ENCODE peak calls at places on chromosome 1, in six cellular contexts. B, X, L, V, C and D are unnamed samples.
A peak's percentile ranks its signal among the peaks of the same experiment; 100 is the strongest.

GRCh38 chr1:209743145-209743482 is 12.7 kb upstream of the TRAF3IP3 start:
- DNase-seq in C (no peak), L (no peak), B (no peak), X (peak; percentile 68), V (no peak), D (peak; percentile 49)

GRCh38 chr1:220708929-220709801 is 19.0 kb downstream of the C1orf115 start:
- DNase-seq in B (no peak), X (no peak), V (no peak), C (no peak), L (no peak), D (no peak)

GRCh38 chr1:72846891-72847290 is 564.6 kb upstream of the NEGR1 start:
- DNase-seq in L (no peak), V (no peak), X (no peak), B (no peak), C (no peak), D (no peak)

GRCh38 chr1:12594966-12595838 is 22.8 kb downstream of the DHRS3 start:
- DNase-seq in C (no peak), X (peak; percentile 86), B (no peak), L (peak; percentile 68), V (peak; percentile 89), D (peak; percentile 63)

GRCh38 chr1:207711285-207711684 is 40.6 kb upstream of the CD46 start:
- DNase-seq in C (no peak), B (peak; percentile 59), L (no peak), X (no peak), V (peak; percentile 77), D (no peak)

GRCh38 chr1:53449026-53449425 is 10.2 kb upstream of the DMRTB1 start:
- DNase-seq in X (no peak), V (no peak), C (no peak), B (no peak), L (no peak), D (no peak)

GRCh38 chr1:3548156-3548893 is 63.0 kb downstream of the MEGF6 start:
- DNase-seq in L (no peak), V (no peak), C (no peak), B (no peak), X (no peak), D (no peak)

GRCh38 chr1:88194542-88194941 is 489.5 kb upstream of the PKN2 start:
- DNase-seq in V (no peak), B (no peak), X (no peak), L (no peak), C (no peak), D (no peak)

GRCh38 chr1:113931456-113931855 is 2.3 kb downstream of the HIPK1 start:
- DNase-seq in B (no peak), X (no peak), L (no peak), C (no peak), V (no peak), D (no peak)

GRCh38 chr1:68470388-68470970 is 20.7 kb upstream of the RPE65 start:
- DNase-seq in B (no peak), C (no peak), V (no peak), X (no peak), L (no peak), D (no peak)

GRCh38 chr1:182368369-182368768 is 23.2 kb downstream of the GLUL start:
- DNase-seq in L (no peak), V (no peak), B (no peak), C (no peak), X (no peak), D (no peak)

GRCh38 chr1:89881415-89882058 is 60.7 kb downstream of the LRRC8D start:
- DNase-seq in L (no peak), C (no peak), B (no peak), V (no peak), X (no peak), D (no peak)

DNA sequence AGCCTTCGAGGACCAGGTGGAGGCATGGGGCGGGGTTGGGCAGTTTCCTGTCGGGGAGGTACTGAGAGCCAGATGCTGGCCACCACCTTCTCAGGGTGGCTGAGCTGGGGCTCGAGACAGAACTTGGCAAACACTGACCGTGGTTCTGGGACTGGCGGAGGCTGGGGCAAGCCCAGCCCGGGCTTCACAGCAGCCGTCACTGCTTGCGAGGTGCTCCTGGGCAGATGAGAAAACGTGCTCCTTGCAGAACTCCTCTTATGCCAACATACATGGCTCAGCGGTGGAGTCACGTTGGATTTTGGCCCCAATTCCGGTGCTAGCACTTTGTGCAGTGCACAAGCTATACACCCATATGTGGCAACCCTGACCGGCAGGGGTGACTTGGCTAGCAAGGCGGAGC is 69.2 kb downstream of the RUNX3 start:
- DNase-seq in V (no peak), X (peak; percentile 59), C (peak; percentile 60), B (no peak), L (no peak), D (no peak)
- H3K27me3 ChIP-seq in V (no peaks in the 10 kb centered on the region), X (peaks cover 9% of the 10 kb centered on the region), C (no peaks in the 10 kb centered on the region), B (no peaks in the 10 kb centered on the region), L (no peaks in the 10 kb centered on the region), D (no peaks in the 10 kb centered on the region)

DNA sequence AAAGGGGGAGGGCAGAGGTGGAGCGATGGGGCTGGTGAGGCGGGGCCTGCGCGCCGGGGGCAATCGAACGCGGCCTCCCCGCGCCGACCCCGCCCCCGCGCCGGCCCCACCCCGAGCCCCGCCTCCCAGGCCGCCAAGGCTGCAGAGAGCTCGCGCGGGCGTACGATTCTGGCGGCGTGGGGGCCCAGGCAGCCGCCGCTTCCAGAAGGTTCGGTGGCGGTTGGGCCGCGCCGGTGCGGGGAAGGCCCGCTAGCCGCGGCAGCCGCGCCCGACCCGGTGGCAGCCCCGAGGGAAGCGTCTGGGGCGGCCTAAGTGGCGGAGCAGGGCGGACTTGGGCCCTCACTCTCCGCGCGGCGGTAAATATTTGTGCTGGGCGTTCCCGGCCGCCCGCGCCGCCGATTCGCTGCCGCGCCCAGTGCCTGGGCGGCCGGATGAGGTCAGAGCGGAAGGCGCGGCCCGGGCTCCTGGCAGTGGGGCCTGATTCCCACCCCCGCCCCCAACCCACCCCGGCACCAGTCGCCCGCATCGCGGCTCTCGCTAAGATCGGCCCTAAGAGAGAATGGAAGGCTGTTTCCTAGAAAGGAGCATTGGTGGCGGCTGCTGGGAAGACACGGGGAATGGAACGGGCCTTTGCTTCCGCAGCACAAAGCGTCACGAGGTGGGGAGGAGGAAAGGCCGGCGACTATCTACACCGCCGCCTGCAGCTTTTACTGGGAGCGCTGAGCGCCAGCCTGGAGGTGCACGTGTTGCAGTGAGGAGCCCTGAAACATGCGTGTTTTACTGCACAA is at the start of gene ACOT7:
- DNase-seq in C (no peak), X (peak; percentile 92), L (peak; percentile 85), B (peak; percentile 69), V (peak; percentile 94), D (peak; percentile 90)
- TF ChIP-seq POLR2AphosphoS5 in C (peak; percentile 50), X (peak; percentile 29), L (peak; percentile 53), B (peak; percentile 86), V (peak; percentile 64), D (peak; percentile 35)

DNA sequence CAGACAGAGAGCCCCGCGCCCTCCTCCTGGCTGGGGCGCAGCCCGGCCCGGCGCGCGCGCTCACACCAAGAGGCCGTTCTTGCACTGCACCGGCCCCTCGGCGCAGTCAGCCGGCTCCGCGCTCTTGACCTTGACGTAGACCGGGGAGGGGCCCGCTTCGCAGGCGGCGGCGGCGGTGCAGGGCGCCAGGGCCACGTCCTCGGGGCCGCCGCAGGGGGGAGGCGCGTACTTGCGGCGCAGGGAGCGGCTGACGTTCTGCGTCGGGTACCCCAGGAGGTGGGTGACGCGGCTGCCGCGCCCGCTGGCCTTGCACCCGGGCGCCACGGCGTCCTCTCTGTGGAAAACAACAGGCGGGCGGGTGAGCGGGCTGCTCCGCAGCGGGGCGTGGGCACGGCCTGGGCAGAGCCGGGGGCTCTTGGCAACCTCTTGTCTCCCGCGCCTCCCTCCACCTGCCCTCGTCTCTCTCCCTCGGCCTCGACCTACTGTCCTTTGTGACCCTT is 7.7 kb downstream of the VSIG8 start:
- DNase-seq in L (peak; percentile 79), B (peak; percentile 54), X (peak; percentile 93), V (peak; percentile 82), C (no peak), D (peak; percentile 86)
- H3K4me3 ChIP-seq in L (peak overlapping the region; percentile 61), B (peak overlapping the region; percentile 74), X (peak overlapping the region; percentile 57), V (peak overlapping the region; percentile 82), C (peak overlapping the region; percentile 63), D (peak overlapping the region; percentile 55)

GRCh38 chr1:110616587-110616986 is 10.4 kb upstream of the KCNA2 start:
- DNase-seq in C (no peak), L (no peak), B (no peak), V (no peak), X (peak; percentile 40), D (peak; percentile 29)
- H3K27me3 ChIP-seq in C (no peaks in the 10 kb centered on the region), L (no peaks in the 10 kb centered on the region), B (peaks cover 15% of the 10 kb centered on the region), V (peaks cover 37% of the 10 kb centered on the region), X (peaks cover 37% of the 10 kb centered on the region), D (peaks cover 79% of the 10 kb centered on the region)

DNA sequence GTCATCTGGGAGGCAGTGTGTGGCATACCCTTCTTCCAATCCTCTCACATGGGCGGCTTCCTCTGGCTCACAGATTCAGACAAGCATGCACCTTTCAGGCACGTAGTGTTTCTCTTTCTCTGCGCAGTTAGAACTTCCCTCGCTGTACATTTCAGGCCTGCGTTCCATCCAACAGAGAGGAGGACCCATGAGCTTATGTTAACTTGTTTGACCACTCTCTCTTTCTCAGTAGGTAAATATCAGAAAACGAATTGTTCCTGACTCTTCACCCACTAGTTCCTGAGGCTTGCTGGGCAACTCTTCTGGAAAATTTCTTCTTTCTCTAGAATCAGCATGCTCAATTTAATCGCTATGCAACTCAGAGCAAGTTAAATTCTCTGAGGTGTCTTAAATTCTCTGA is 85.5 kb downstream of the DDX20 start:
- DNase-seq in C (no peak), V (no peak), X (no peak), B (no peak), L (no peak), D (no peak)
- TF ChIP-seq POLR2AphosphoS5 in C (no peak), V (no peak), X (no peak), B (no peak), L (no peak), D (no peak)